ENCODE peak calls at places on chromosomes 6 and 20, in six cellular contexts. X, R, M, H, V and Q are unnamed samples.

GRCh38 chr20:46063151-46063550 is 26.6 kb downstream of the NCOA5 start:
- DNase-seq in X (no peak), R (no peak), M (no peak), H (no peak), V (no peak), Q (no peak)

GRCh38 chr6:72424476-72424875 is 197.4 kb upstream of the KCNQ5 start:
- DNase-seq in X (no peak), R (no peak), M (no peak), H (no peak), V (no peak), Q (no peak)

GRCh38 chr20:53901064-53901463 is 169.3 kb downstream of the BCAS1 start:
- DNase-seq in X (no peak), R (peak; percentile 52), M (no peak), H (no peak), V (no peak), Q (peak; percentile 72)

GRCh38 chr6:158361961-158362634 is 49.8 kb downstream of the TULP4 start:
- DNase-seq in X (no peak), R (no peak), M (no peak), H (no peak), V (no peak), Q (peak; percentile 58)

GRCh38 chr6:3798211-3798909 is 46.8 kb upstream of the PXDC1 start:
- DNase-seq in X (no peak), R (no peak), M (no peak), H (no peak), V (no peak), Q (no peak)

GRCh38 chr6:16805190-16805860 is 44.1 kb upstream of the ATXN1 start:
- DNase-seq in X (no peak), R (no peak), M (peak; percentile 23), H (no peak), V (no peak), Q (no peak)

GRCh38 chr6:6811151-6812002 is 222.9 kb downstream of the LY86 start:
- DNase-seq in X (no peak), R (peak; percentile 71), M (peak; percentile 73), H (no peak), V (no peak), Q (peak; percentile 67)

GRCh38 chr6:35048631-35049083 is 92.5 kb downstream of the TCP11 start:
- DNase-seq in X (no peak), R (no peak), M (no peak), H (no peak), V (no peak), Q (peak; percentile 94)

GRCh38 chr20:5183731-5184474 is 57.1 kb downstream of the CDS2 start:
- DNase-seq in X (no peak), R (no peak), M (no peak), H (no peak), V (no peak), Q (no peak)

GRCh38 chr20:18009116-18009515 is 40.3 kb downstream of the MGME1 start:
- DNase-seq in X (no peak), R (no peak), M (no peak), H (no peak), V (no peak), Q (no peak)

GRCh38 chr20:13312300-13312699 is 91.2 kb downstream of the ISM1 start:
- DNase-seq in X (no peak), R (no peak), M (no peak), H (no peak), V (no peak), Q (no peak)

GRCh38 chr20:17768267-17768666 is 68.5 kb downstream of the BANF2 start:
- DNase-seq in X (no peak), R (no peak), M (no peak), H (no peak), V (no peak), Q (no peak)

GRCh38 chr6:39254999-39255535 is 25.8 kb upstream of the KCNK5 start:
- DNase-seq in X (no peak), R (no peak), M (no peak), H (no peak), V (no peak), Q (no peak)

GRCh38 chr6:30615958-30616810 is 859 bp downstream of the PPP1R10 start:
- DNase-seq in X (no peak), R (peak; percentile 60), M (peak; percentile 61), H (no peak), V (no peak), Q (no peak)

GRCh38 chr6:25481267-25481666 is 170.7 kb upstream of the SCGN start:
- DNase-seq in X (no peak), R (no peak), M (no peak), H (no peak), V (no peak), Q (no peak)

GRCh38 chr6:66655420-66655819 is 948.4 kb upstream of the EYS start:
- DNase-seq in X (no peak), R (no peak), M (no peak), H (no peak), V (no peak), Q (no peak)

GRCh38 chr20:37356961-37357371 is 11.0 kb downstream of the SRC start:
- DNase-seq in X (no peak), R (no peak), M (no peak), H (no peak), V (no peak), Q (no peak)

GRCh38 chr6:31861919-31862343 is 690 bp downstream of the NEU1 start:
- DNase-seq in X (no peak), R (no peak), M (no peak), H (no peak), V (no peak), Q (no peak)

GRCh38 chr20:51583073-51583472 is 40.6 kb upstream of the NFATC2 start:
- DNase-seq in X (no peak), R (no peak), M (no peak), H (no peak), V (no peak), Q (no peak)

GRCh38 chr20:2163312-2163711 is 61.7 kb downstream of the STK35 start:
- DNase-seq in X (no peak), R (no peak), M (no peak), H (no peak), V (no peak), Q (no peak)

GRCh38 chr20:2163757-2164156 is 62.1 kb downstream of the STK35 start:
- DNase-seq in X (no peak), R (no peak), M (no peak), H (no peak), V (no peak), Q (no peak)

GRCh38 chr20:2162125-2162822 is 60.6 kb downstream of the STK35 start:
- DNase-seq in X (no peak), R (no peak), M (no peak), H (no peak), V (no peak), Q (peak; percentile 18)

GRCh38 chr20:2164421-2164820 is 62.8 kb downstream of the STK35 start:
- DNase-seq in X (no peak), R (no peak), M (no peak), H (no peak), V (no peak), Q (no peak)

DNA sequence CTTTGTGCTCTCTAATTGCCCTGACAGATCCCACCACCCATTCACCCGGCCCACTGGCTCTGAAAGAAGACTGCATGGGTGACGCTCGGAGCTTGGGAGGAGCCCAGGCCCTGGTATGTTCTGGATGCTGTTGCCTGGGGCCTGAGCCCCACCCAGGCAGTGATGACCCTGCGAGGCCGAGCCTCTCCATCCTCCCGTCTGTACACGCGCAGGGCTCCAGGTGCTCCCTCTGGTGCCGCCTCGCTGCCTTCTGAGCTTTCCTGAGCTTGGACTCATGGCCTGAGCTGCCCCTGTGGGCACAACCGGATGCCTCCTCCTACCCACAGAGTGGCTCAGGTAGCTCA is 61.2 kb downstream of the STK35 start:
- DNase-seq in X (no peak), R (no peak), M (no peak), H (no peak), V (no peak), Q (no peak)
- TF ChIP-seq BHLHE40 in X (no peak), R (no peak), M (no peak), H (no peak), V (no peak), Q (no peak)

GRCh38 chr20:48025661-48026060 is 240.4 kb upstream of the SULF2 start:
- DNase-seq in X (no peak), R (no peak), M (no peak), H (no peak), V (no peak), Q (no peak)

GRCh38 chr20:48026981-48027592 is 241.8 kb upstream of the SULF2 start:
- DNase-seq in X (no peak), R (no peak), M (no peak), H (no peak), V (no peak), Q (no peak)

GRCh38 chr20:48019496-48019895 is 234.2 kb upstream of the SULF2 start:
- DNase-seq in X (no peak), R (no peak), M (no peak), H (no peak), V (no peak), Q (no peak)

GRCh38 chr20:48019940-48020339 is 234.7 kb upstream of the SULF2 start:
- DNase-seq in X (no peak), R (no peak), M (no peak), H (no peak), V (no peak), Q (no peak)

GRCh38 chr20:48025061-48025515 is 239.8 kb upstream of the SULF2 start:
- DNase-seq in X (no peak), R (no peak), M (no peak), H (no peak), V (no peak), Q (peak; percentile 29)
- TF ChIP-seq BHLHE40 in X (no peak), R (no peak), M (no peak), H (no peak), V (no peak), Q (no peak)

DNA sequence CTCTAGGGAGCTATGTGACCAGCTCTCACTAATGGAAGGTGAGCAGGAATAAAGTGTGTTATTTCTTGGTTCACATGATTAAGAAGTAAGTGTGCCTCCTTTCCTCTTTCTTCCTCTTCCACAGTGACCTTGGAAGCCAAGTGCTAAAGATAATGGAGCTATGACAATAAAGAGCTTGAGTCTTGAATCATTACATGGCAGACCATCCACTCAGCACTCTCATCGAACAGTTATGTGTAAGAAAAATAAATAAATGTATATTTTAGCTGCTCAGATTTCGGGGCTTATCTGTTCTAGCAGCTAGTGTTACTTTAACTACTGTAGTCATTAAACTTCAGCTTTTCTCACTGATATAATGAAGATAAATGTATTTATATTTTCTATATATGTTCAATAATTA is 72.9 kb downstream of the HDGFL1 start:
- DNase-seq in X (no peak), R (no peak), M (no peak), H (no peak), V (no peak), Q (peak; percentile 76)
- TF ChIP-seq BHLHE40 in X (no peak), R (no peak), M (no peak), H (no peak), V (no peak), Q (no peak)

GRCh38 chr6:111721677-111722219 is 116.1 kb upstream of the TRAF3IP2 start:
- DNase-seq in X (peak; percentile 60), R (peak; percentile 20), M (peak; percentile 24), H (peak; percentile 66), V (no peak), Q (peak; percentile 44)
- TF ChIP-seq BHLHE40 in X (no peak), R (no peak), M (no peak), H (no peak), V (no peak), Q (no peak)

DNA sequence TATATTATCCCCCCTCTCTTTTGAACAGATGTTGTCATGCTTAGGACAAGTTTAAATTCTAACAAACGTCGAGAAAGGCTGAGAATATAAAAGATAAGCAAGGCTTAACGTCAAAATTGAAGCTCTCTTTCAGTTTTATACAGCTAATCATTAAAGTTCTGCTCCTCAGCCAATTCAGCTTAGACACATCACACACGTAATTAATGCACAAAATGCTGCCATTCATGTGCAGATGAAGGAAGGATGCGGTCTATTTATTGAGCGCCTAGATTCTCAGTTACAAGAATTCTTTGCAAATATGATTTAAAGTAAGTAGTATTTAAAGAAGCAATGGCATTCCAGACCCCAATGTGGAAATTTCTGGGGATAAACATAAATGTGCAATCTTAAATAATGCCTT is 86.0 kb downstream of the LYRM4 start:
- DNase-seq in X (no peak), R (no peak), M (no peak), H (no peak), V (no peak), Q (no peak)
- TF ChIP-seq BHLHE40 in X (no peak), R (no peak), M (no peak), H (no peak), V (no peak), Q (no peak)